ENCODE peak calls at places on chromosomes 12 and 14, in four cellular contexts. D, J, F and G are unnamed samples.

GRCh38 chr12:12840500-12840899 is 27.4 kb downstream of the DDX47 start:
- DNase-seq in D (no peak), J (no peak), F (no peak), G (no peak)

GRCh38 chr12:100168562-100168961 is 25.9 kb upstream of the BLTP3B start:
- DNase-seq in D (no peak), J (no peak), F (no peak), G (no peak)

GRCh38 chr14:103542545-103543088 is 13.6 kb downstream of the TRMT61A start:
- DNase-seq in D (peak), J (peak), F (no peak), G (no peak)

GRCh38 chr14:67385120-67385519 is 25.0 kb downstream of the EIF2S1 start:
- DNase-seq in D (no peak), J (no peak), F (no peak), G (no peak)

GRCh38 chr12:73181244-73181643 is 909.1 kb downstream of the TRHDE start:
- DNase-seq in D (no peak), J (no peak), F (no peak), G (no peak)

GRCh38 chr12:81502912-81503695 is 256.0 kb downstream of the PPFIA2 start:
- DNase-seq in D (no peak), J (no peak), F (no peak), G (no peak)

GRCh38 chr12:107448198-107448597 is 237.4 kb upstream of the PWP1 start:
- DNase-seq in D (peak), J (peak), F (no peak), G (no peak)

GRCh38 chr12:94998322-94998721 is 5.2 kb downstream of the NDUFA12 start:
- DNase-seq in D (no peak), J (no peak), F (no peak), G (no peak)

GRCh38 chr12:57621497-57622292 is 10.5 kb downstream of the ARHGEF25 start:
- DNase-seq in D (peak), J (peak), F (no peak), G (no peak)

GRCh38 chr14:21494902-21495762 is 16.0 kb downstream of the METTL3 start:
- DNase-seq in D (no peak), J (no peak), F (no peak), G (no peak)

GRCh38 chr12:125172231-125172850 is 107.1 kb downstream of the AACS start:
- DNase-seq in D (no peak), J (no peak), F (no peak), G (no peak)

GRCh38 chr14:34035177-34035933 is 84.5 kb upstream of the EGLN3 start:
- DNase-seq in D (no peak), J (no peak), F (peak), G (no peak)

GRCh38 chr12:10213168-10214130 is 772 bp downstream of the GABARAPL1 start:
- DNase-seq in D (peak), J (peak), F (peak), G (no peak)

GRCh38 chr12:115023898-115024297 is 339.9 kb upstream of the TBX3 start:
- DNase-seq in D (no peak), J (no peak), F (no peak), G (no peak)

GRCh38 chr12:75437564-75437963 is 43.0 kb upstream of the GLIPR1 start:
- DNase-seq in D (no peak), J (no peak), F (peak), G (no peak)

GRCh38 chr12:2540535-2540941 is 254.2 kb upstream of the FKBP4 start:
- DNase-seq in D (no peak), J (no peak), F (no peak), G (no peak)

GRCh38 chr14:95915326-95915725 is 38.7 kb downstream of the TUNAR start:
- DNase-seq in D (peak), J (no peak), F (no peak), G (no peak)

GRCh38 chr12:32448581-32448980 is 49.2 kb downstream of the FGD4 start:
- DNase-seq in D (no peak), J (no peak), F (no peak), G (no peak)

GRCh38 chr14:94466706-94467370 is 9.2 kb downstream of the SERPINA9 start:
- DNase-seq in D (no peak), J (no peak), F (no peak), G (no peak)

GRCh38 chr14:103097994-103098957 is 3.8 kb downstream of the EXOC3L4 start:
- DNase-seq in D (peak), J (peak), F (no peak), G (no peak)

GRCh38 chr14:61591862-61592261 is 103.5 kb upstream of the HIF1A start:
- DNase-seq in D (no peak), J (no peak), F (no peak), G (no peak)

GRCh38 chr14:92688434-92689375 is 59.7 kb downstream of the LGMN start:
- DNase-seq in D (no peak), J (no peak), F (no peak), G (no peak)

GRCh38 chr14:102795060-102795925 is 18.0 kb downstream of the TRAF3 start:
- DNase-seq in D (no peak), J (no peak), F (peak), G (no peak)

GRCh38 chr14:58663494-58664111 is 25.8 kb downstream of the DACT1 start:
- DNase-seq in D (no peak), J (no peak), F (no peak), G (no peak)

GRCh38 chr12:44875954-44876553 is at the start of gene NELL2:
- DNase-seq in D (peak), J (peak), F (no peak), G (no peak)

GRCh38 chr12:44875417-44875953 is 630 bp downstream of the NELL2 start:
- DNase-seq in D (peak), J (no peak), F (no peak), G (no peak)

GRCh38 chr12:44873898-44874297 is 2.2 kb downstream of the NELL2 start:
- DNase-seq in D (no peak), J (peak), F (no peak), G (no peak)

GRCh38 chr12:44874981-44875416 is 1.1 kb downstream of the NELL2 start:
- DNase-seq in D (peak), J (no peak), F (no peak), G (no peak)

GRCh38 chr12:44876554-44877275 is 600 bp upstream of the NELL2 start:
- DNase-seq in D (peak), J (peak), F (no peak), G (no peak)
- TF ChIP-seq CBFB in D (no peak), J (no peak), F (no peak), G (no peak)

GRCh38 chr12:128637616-128638606 is 185.8 kb downstream of the SLC15A4 start:
- DNase-seq in D (no peak), J (no peak), F (no peak), G (peak)
- TF ChIP-seq CBFB in D (no peak), J (no peak), F (no peak), G (no peak)

GRCh38 chr12:51923506-51924365 is 16.4 kb downstream of the ACVRL1 start:
- DNase-seq in D (peak), J (peak), F (no peak), G (no peak)
- TF ChIP-seq CBFB in D (no peak), J (no peak), F (no peak), G (no peak)

GRCh38 chr12:38155526-38156496 is 160.8 kb upstream of the ALG10B start:
- DNase-seq in D (no peak), J (no peak), F (no peak), G (no peak)

GRCh38 chr12:38155020-38155395 is 161.6 kb upstream of the ALG10B start:
- DNase-seq in D (no peak), J (no peak), F (no peak), G (no peak)

GRCh38 chr12:38153737-38154061 is 162.9 kb upstream of the ALG10B start:
- DNase-seq in D (no peak), J (no peak), F (no peak), G (no peak)

GRCh38 chr12:38152816-38153736 is 163.5 kb upstream of the ALG10B start:
- DNase-seq in D (no peak), J (no peak), F (no peak), G (no peak)

DNA sequence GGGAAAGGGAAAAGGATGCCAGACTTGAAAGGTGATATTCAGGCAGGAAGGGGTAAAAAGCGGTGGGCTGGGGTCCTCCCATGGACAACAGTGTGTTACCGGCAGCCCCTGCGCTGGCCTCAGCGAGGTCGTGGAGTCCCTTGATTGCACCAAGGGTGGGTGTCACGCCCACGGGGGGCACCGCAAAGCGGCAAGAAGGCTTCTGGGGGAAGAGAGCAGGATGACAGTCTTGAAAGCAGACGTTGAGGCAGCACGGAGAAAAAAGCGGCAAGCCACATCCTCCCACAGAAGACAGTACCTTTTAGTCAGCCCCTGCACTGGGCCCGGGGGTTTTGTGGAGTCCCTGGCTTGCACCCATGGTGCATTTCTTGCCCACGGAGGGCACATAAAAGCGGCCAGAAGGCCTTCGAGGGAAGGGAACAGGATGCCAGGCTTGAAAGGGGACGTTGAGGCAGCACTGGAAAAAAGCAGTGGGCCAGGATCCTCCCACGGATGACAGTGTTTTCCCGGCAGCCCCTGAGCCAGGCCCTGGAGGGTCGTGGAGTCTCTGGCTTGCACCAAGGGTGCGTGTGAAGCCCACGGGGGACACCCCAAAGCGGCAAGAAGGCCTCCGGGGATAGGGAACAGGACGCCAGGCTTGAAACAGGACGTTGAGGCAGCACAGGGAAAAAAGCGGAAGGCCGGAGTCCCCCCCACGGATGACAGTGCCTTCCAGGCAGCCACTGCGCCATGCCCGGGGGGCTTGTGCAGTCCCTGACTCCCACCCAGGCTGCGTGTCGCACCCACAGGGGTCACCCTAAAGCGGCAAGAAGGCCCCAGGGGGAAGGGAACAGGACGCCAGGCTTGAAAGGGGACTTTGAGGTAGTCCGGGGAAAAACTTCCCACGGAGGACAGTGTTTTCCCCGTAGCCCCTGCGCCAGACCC is 162.2 kb upstream of the ALG10B start:
- DNase-seq in D (no peak), J (no peak), F (no peak), G (no peak)
- TF ChIP-seq CBFB in D (no peak), J (no peak), F (no peak), G (no peak)

GRCh38 chr12:5567021-5567744 is 135.3 kb downstream of the NTF3 start:
- DNase-seq in D (no peak), J (no peak), F (no peak), G (no peak)

GRCh38 chr12:5568325-5568981 is 136.5 kb downstream of the NTF3 start:
- DNase-seq in D (no peak), J (no peak), F (peak), G (no peak)

GRCh38 chr12:5562581-5562980 is 130.7 kb downstream of the NTF3 start:
- DNase-seq in D (no peak), J (no peak), F (no peak), G (no peak)

GRCh38 chr12:5561843-5562242 is 129.9 kb downstream of the NTF3 start:
- DNase-seq in D (no peak), J (no peak), F (no peak), G (no peak)

GRCh38 chr12:5565933-5566632 is 134.2 kb downstream of the NTF3 start:
- DNase-seq in D (no peak), J (no peak), F (no peak), G (no peak)
- TF ChIP-seq CBFB in D (no peak), J (no peak), F (no peak), G (no peak)

GRCh38 chr12:101749657-101750056 is 10.4 kb upstream of the SYCP3 start:
- DNase-seq in D (no peak), J (no peak), F (no peak), G (no peak)
- TF ChIP-seq CBFB in D (no peak), J (no peak), F (no peak), G (no peak)

GRCh38 chr14:75140620-75141019 is 13.8 kb upstream of the NEK9 start:
- DNase-seq in D (no peak), J (no peak), F (no peak), G (no peak)

GRCh38 chr14:75139185-75139584 is 12.3 kb upstream of the NEK9 start:
- DNase-seq in D (no peak), J (no peak), F (no peak), G (no peak)

GRCh38 chr14:75141062-75141461 is 14.2 kb upstream of the NEK9 start:
- DNase-seq in D (no peak), J (no peak), F (no peak), G (no peak)

GRCh38 chr14:75141967-75142366 is 15.1 kb upstream of the NEK9 start:
- DNase-seq in D (no peak), J (no peak), F (peak), G (no peak)

GRCh38 chr14:75138492-75138891 is 11.6 kb upstream of the NEK9 start:
- DNase-seq in D (no peak), J (no peak), F (no peak), G (no peak)
- TF ChIP-seq CBFB in D (no peak), J (no peak), F (no peak), G (no peak)